ENCODE peak calls at places on chromosomes 7 and 10, in seven cellular contexts. G is ovary; F is K562; Y is NCI-H1105; S is hypothalamus; N is activated naive CD4-positive, alpha-beta T cell; L is central memory CD4-positive, alpha-beta T cell. B is an unnamed sample.

GRCh38 chr7:36781011-36781738 is 56.9 kb upstream of the AOAH start:
- DNase-seq in G (no peak), F (no peak), Y (no peak), S (no peak), N (peak), L (peak), B (no peak)

GRCh38 chr10:78931333-78932083 is 137.3 kb upstream of the ZMIZ1 start:
- DNase-seq in G (peak), F (no peak), Y (no peak), S (no peak), N (no peak), L (no peak), B (no peak)

GRCh38 chr7:8418627-8419245 is 14.7 kb upstream of the NXPH1 start:
- DNase-seq in G (no peak), F (peak), Y (peak), S (no peak), N (no peak), L (peak), B (peak)

GRCh38 chr7:66359656-66360211 is 154.6 kb downstream of the TPST1 start:
- DNase-seq in G (no peak), F (no peak), Y (no peak), S (no peak), N (no peak), L (no peak), B (no peak)

GRCh38 chr10:21655687-21656086 is 121.7 kb downstream of the MLLT10 start:
- DNase-seq in G (no peak), F (no peak), Y (no peak), S (no peak), N (no peak), L (no peak), B (no peak)

GRCh38 chr10:78416031-78416800 is 382.6 kb downstream of the RPS24 start:
- DNase-seq in G (no peak), F (no peak), Y (no peak), S (no peak), N (no peak), L (no peak), B (no peak)

GRCh38 chr10:126397640-126398382 is 9.5 kb upstream of the ADAM12 start:
- DNase-seq in G (no peak), F (no peak), Y (no peak), S (no peak), N (no peak), L (no peak), B (no peak)

GRCh38 chr7:106217089-106217542 is 67.7 kb downstream of the NAMPT start:
- DNase-seq in G (peak), F (peak), Y (no peak), S (no peak), N (no peak), L (no peak), B (no peak)

GRCh38 chr7:140653319-140654108 is 12.9 kb upstream of the DENND2A start:
- DNase-seq in G (peak), F (peak), Y (peak), S (no peak), N (no peak), L (peak), B (peak)

B was measured in GM20000.